ENCODE peak calls at places on chromosomes 7 and 10, in five cellular contexts. P is IMR-90, J is H9, E is mesenchymal stem cell, M is trophoblast cell. O is an unnamed sample.

GRCh38 chr10:103614511-103615158 is 121.1 kb downstream of the NEURL1 start:
- DNase-seq in P (no peak), J (no peak), E (no peak), M (no peak), O (no peak)

GRCh38 chr7:41842956-41843355 is 140.1 kb upstream of the INHBA start:
- DNase-seq in P (no peak), J (no peak), E (no peak), M (no peak), O (no peak)

GRCh38 chr10:124354411-124355382 is 64.0 kb downstream of the OAT start:
- DNase-seq in P (peak), J (peak), E (peak), M (peak), O (peak)

GRCh38 chr7:1025747-1026581 is 18.4 kb upstream of the GPR146 start:
- DNase-seq in P (no peak), J (no peak), E (no peak), M (no peak), O (no peak)

GRCh38 chr7:20403356-20403755 is 72.7 kb downstream of the ITGB8 start:
- DNase-seq in P (no peak), J (no peak), E (no peak), M (no peak), O (no peak)

GRCh38 chr10:70588852-70589570 is 13.5 kb downstream of the PRF1 start:
- DNase-seq in P (no peak), J (no peak), E (no peak), M (no peak), O (no peak)

GRCh38 chr7:134359787-134360432 is 43.2 kb upstream of the SLC35B4 start:
- DNase-seq in P (no peak), J (no peak), E (no peak), M (no peak), O (no peak)

GRCh38 chr7:12851841-12852240 is 164.4 kb downstream of the ARL4A start:
- DNase-seq in P (no peak), J (no peak), E (no peak), M (no peak), O (no peak)

GRCh38 chr10:100970914-100971811 is 1.9 kb downstream of the SEMA4G start:
- DNase-seq in P (no peak), J (no peak), E (no peak), M (no peak), O (no peak)

GRCh38 chr7:120986665-120987064 is 1.8 kb upstream of the CPED1 start:
- DNase-seq in P (no peak), J (no peak), E (no peak), M (no peak), O (no peak)

GRCh38 chr10:59346321-59346720 is 16.0 kb downstream of the FAM13C start:
- DNase-seq in P (peak), J (no peak), E (peak), M (no peak), O (no peak)

GRCh38 chr7:152481082-152481481 is 45.3 kb upstream of the KMT2C start:
- DNase-seq in P (no peak), J (no peak), E (no peak), M (no peak), O (no peak)

GRCh38 chr7:16644987-16645592 is 464 bp downstream of the ANKMY2 start:
- DNase-seq in P (no peak), J (no peak), E (peak), M (no peak), O (no peak)

GRCh38 chr10:102845352-102845902 is 8.2 kb upstream of the CYP17A1 start:
- DNase-seq in P (no peak), J (no peak), E (no peak), M (no peak), O (no peak)

GRCh38 chr10:87651801-87652200 is 7.9 kb upstream of the PAPSS2 start:
- DNase-seq in P (no peak), J (peak), E (no peak), M (no peak), O (peak)

GRCh38 chr10:130409346-130409745 is 273.2 kb downstream of the GLRX3 start:
- DNase-seq in P (no peak), J (peak), E (no peak), M (no peak), O (no peak)

DNA sequence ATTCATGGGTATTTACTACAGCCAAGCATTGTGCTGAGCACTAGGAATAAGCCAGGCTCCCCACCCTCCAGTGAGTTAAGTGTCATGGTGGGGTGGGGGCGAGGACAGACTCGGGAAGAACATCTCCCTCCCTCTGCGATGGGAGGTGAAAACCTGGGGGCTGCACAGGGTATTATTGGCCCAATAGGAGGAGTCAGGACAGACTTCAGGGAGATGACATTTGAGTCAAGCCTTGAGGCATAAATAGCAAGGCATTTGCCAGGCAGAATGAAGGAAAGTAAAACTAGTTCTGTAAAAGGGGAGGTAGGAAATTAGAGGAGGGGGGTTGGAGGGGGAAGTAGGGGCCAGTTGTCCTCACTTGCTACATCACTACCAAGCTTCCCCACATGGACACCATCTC is 18.9 kb downstream of the NKX2-3 start:
- DNase-seq in P (no peak), J (no peak), E (peak), M (no peak), O (no peak)
- H2AFZ ChIP-seq in P (no peak), J (no peak), E (no peak), M (no peak), O (no peak)

GRCh38 chr7:138244606-138245005 is 168.3 kb downstream of the AKR1D1 start:
- DNase-seq in P (no peak), J (no peak), E (no peak), M (peak), O (no peak)
- H3K14ac ChIP-seq in P (no peak), J (no peak), E (no peak), M (peak), O (no peak)

GRCh38 chr7:99325597-99326407 is at the start of gene ARPC1A:
- DNase-seq in P (peak), J (peak), E (peak), M (peak), O (peak)

GRCh38 chr7:99320371-99320770 is 5.3 kb upstream of the ARPC1A start:
- DNase-seq in P (no peak), J (no peak), E (no peak), M (no peak), O (no peak)

GRCh38 chr7:99324966-99325596 is 617 bp upstream of the ARPC1A start:
- DNase-seq in P (no peak), J (no peak), E (no peak), M (no peak), O (no peak)

GRCh38 chr7:99326408-99326782 is 697 bp downstream of the ARPC1A start:
- DNase-seq in P (no peak), J (no peak), E (no peak), M (no peak), O (no peak)

GRCh38 chr7:99324559-99324958 is 1.1 kb upstream of the ARPC1A start:
- DNase-seq in P (no peak), J (no peak), E (no peak), M (no peak), O (no peak)
- H2AFZ ChIP-seq in P (no peak), J (no peak), E (no peak), M (no peak), O (no peak)

GRCh38 chr7:137669706-137670105 is 177.1 kb downstream of the DGKI start:
- DNase-seq in P (peak), J (no peak), E (peak), M (no peak), O (no peak)

GRCh38 chr7:137661634-137662033 is 185.1 kb downstream of the DGKI start:
- DNase-seq in P (no peak), J (no peak), E (no peak), M (no peak), O (peak)

GRCh38 chr7:137667633-137668387 is 179.0 kb downstream of the DGKI start:
- DNase-seq in P (peak), J (no peak), E (peak), M (peak), O (no peak)

GRCh38 chr7:137668404-137668803 is 178.4 kb downstream of the DGKI start:
- DNase-seq in P (no peak), J (no peak), E (no peak), M (no peak), O (no peak)

GRCh38 chr7:137664846-137665245 is 181.9 kb downstream of the DGKI start:
- DNase-seq in P (no peak), J (no peak), E (no peak), M (no peak), O (no peak)
- H3K14ac ChIP-seq in P (peak), J (no peak), E (no peak), M (no peak), O (no peak)

GRCh38 chr10:5090551-5090950 is 3.7 kb upstream of the AKR1C3 start:
- DNase-seq in P (no peak), J (no peak), E (peak), M (no peak), O (no peak)
- H2AFZ ChIP-seq in P (no peak), J (no peak), E (peak), M (no peak), O (no peak)

GRCh38 chr7:36039243-36039642 is 113.8 kb upstream of the EEPD1 start:
- DNase-seq in P (no peak), J (no peak), E (no peak), M (no peak), O (no peak)
- H3K14ac ChIP-seq in P (no peak), J (no peak), E (no peak), M (no peak), O (no peak)